ENCODE peak calls at places on chromosomes 16 and 17, in nine cellular contexts. C is germinal center, B is tibial nerve, T is GM20000, R is fibroblast of lung, P is RPMI7951, S is AG08395, K is NCI-H2081, M is A673. H is an unnamed sample.

GRCh38 chr17:36092228-36092627 is 2.3 kb upstream of the CCL3 start:
- DNase-seq in C (no peak), B (no peak), T (no peak), R (no peak), P (no peak), S (no peak), K (no peak), M (no peak), H (no peak)

GRCh38 chr17:83193336-83194188 is 114.2 kb downstream of the METRNL start:
- DNase-seq in C (no peak), B (peak), T (no peak), R (peak), P (peak), S (no peak), K (no peak), M (no peak), H (peak)

GRCh38 chr16:74309789-74310781 is 13.5 kb downstream of the PSMD7 start:
- DNase-seq in C (peak), B (no peak), T (peak), R (peak), P (peak), S (peak), K (peak), M (peak), H (no peak)

GRCh38 chr16:47847220-47847970 is 308.4 kb downstream of the ABCC12 start:
- DNase-seq in C (no peak), B (no peak), T (no peak), R (peak), P (no peak), S (no peak), K (no peak), M (no peak), H (no peak)

GRCh38 chr16:35629001-35629400 is 2169.6 kb downstream of the TP53TG3F start:
- DNase-seq in C (no peak), B (no peak), T (no peak), R (no peak), P (no peak), S (no peak), K (no peak), M (no peak), H (no peak)

GRCh38 chr17:50133028-50133768 is 3.2 kb upstream of the SAMD14 start:
- DNase-seq in C (no peak), B (no peak), T (no peak), R (peak), P (peak), S (peak), K (no peak), M (no peak), H (no peak)

GRCh38 chr17:1002412-1002753 is 5.5 kb downstream of the TIMM22 start:
- DNase-seq in C (no peak), B (no peak), T (no peak), R (peak), P (no peak), S (no peak), K (no peak), M (no peak), H (no peak)

GRCh38 chr16:57265850-57266530 is 18.5 kb downstream of the PLLP start:
- DNase-seq in C (no peak), B (peak), T (no peak), R (peak), P (peak), S (peak), K (no peak), M (no peak), H (peak)

GRCh38 chr17:17303010-17303846 is at the start of gene NT5M:
- DNase-seq in C (peak), B (peak), T (peak), R (peak), P (peak), S (peak), K (peak), M (peak), H (peak)

GRCh38 chr17:5042152-5043022 is 7.2 kb upstream of the SLC52A1 start:
- DNase-seq in C (no peak), B (no peak), T (no peak), R (no peak), P (no peak), S (no peak), K (no peak), M (no peak), H (no peak)

GRCh38 chr17:60155815-60156214 is 6.0 kb downstream of the CA4 start:
- DNase-seq in C (no peak), B (no peak), T (no peak), R (no peak), P (no peak), S (no peak), K (no peak), M (no peak), H (peak)

GRCh38 chr16:79089735-79090284 is 510.7 kb downstream of the MAF start:
- DNase-seq in C (no peak), B (no peak), T (no peak), R (no peak), P (no peak), S (no peak), K (no peak), M (no peak), H (no peak)

GRCh38 chr17:50865868-50866260 is 290 bp downstream of the TOB1 start:
- DNase-seq in C (no peak), B (no peak), T (no peak), R (no peak), P (no peak), S (no peak), K (no peak), M (no peak), H (no peak)

GRCh38 chr17:48954300-48954755 is 9.7 kb upstream of the SNF8 start:
- DNase-seq in C (no peak), B (no peak), T (no peak), R (peak), P (peak), S (peak), K (peak), M (peak), H (no peak)

GRCh38 chr16:1613728-1614225 is 1.6 kb downstream of the CRAMP1 start:
- DNase-seq in C (peak), B (no peak), T (peak), R (no peak), P (no peak), S (peak), K (no peak), M (no peak), H (no peak)

GRCh38 chr17:64938925-64939474 is 19.7 kb upstream of the LRRC37A3 start:
- DNase-seq in C (peak), B (no peak), T (peak), R (no peak), P (peak), S (peak), K (no peak), M (no peak), H (peak)

GRCh38 chr16:5523794-5524193 is 426.2 kb upstream of the EEF2KMT start:
- DNase-seq in C (no peak), B (no peak), T (no peak), R (no peak), P (no peak), S (no peak), K (no peak), M (peak), H (no peak)

GRCh38 chr17:69246726-69247375 is 18.2 kb upstream of the ABCA10 start:
- DNase-seq in C (peak), B (no peak), T (peak), R (peak), P (peak), S (peak), K (peak), M (peak), H (no peak)

H was measured in posterior vena cava.